ENCODE peak calls at places on chromosomes 1 and 21, in seven cellular contexts. One of them, this sample, is unnamed.

GRCh38 chr1:33045246-33045645 is 8.6 kb upstream of the AK2 start:
- DNase-seq in endodermal cell: peak; percentile 50
- DNase-seq in heart left ventricle: no peak
- DNase-seq in psoas muscle: no peak
- DNase-seq in cardiac muscle cell: no peak
- DNase-seq in tibial artery: no peak
- DNase-seq in HCT116: no peak
- DNase-seq in this sample: no peak

GRCh38 chr1:30085814-30086770 is 637.3 kb downstream of the MATN1 start:
- DNase-seq in endodermal cell: peak; percentile 97
- DNase-seq in heart left ventricle: peak; percentile 47
- DNase-seq in psoas muscle: peak; percentile 55
- DNase-seq in cardiac muscle cell: peak; percentile 83
- DNase-seq in tibial artery: peak; percentile 47
- DNase-seq in HCT116: no peak
- DNase-seq in this sample: no peak

GRCh38 chr1:32349211-32349708 is 13.0 kb downstream of the FAM229A start:
- DNase-seq in endodermal cell: no peak
- DNase-seq in heart left ventricle: peak; percentile 81
- DNase-seq in psoas muscle: peak; percentile 56
- DNase-seq in cardiac muscle cell: no peak
- DNase-seq in tibial artery: peak; percentile 50
- DNase-seq in HCT116: no peak
- DNase-seq in this sample: no peak

GRCh38 chr1:41440321-41441090 is 44.0 kb downstream of the EDN2 start:
- DNase-seq in endodermal cell: no peak
- DNase-seq in heart left ventricle: no peak
- DNase-seq in psoas muscle: no peak
- DNase-seq in cardiac muscle cell: no peak
- DNase-seq in tibial artery: no peak
- DNase-seq in HCT116: no peak
- DNase-seq in this sample: no peak

GRCh38 chr1:203349166-203349565 is 1.8 kb downstream of the FMOD start:
- DNase-seq in endodermal cell: no peak
- DNase-seq in heart left ventricle: no peak
- DNase-seq in psoas muscle: no peak
- DNase-seq in cardiac muscle cell: no peak
- DNase-seq in tibial artery: no peak
- DNase-seq in HCT116: no peak
- DNase-seq in this sample: no peak

GRCh38 chr1:227944931-227945890 is 2.5 kb downstream of the WNT9A start:
- DNase-seq in endodermal cell: peak; percentile 43
- DNase-seq in heart left ventricle: no peak
- DNase-seq in psoas muscle: peak; percentile 71
- DNase-seq in cardiac muscle cell: peak; percentile 22
- DNase-seq in tibial artery: no peak
- DNase-seq in HCT116: no peak
- DNase-seq in this sample: no peak

GRCh38 chr21:14071902-14072734 is 138.6 kb downstream of the LIPI start:
- DNase-seq in endodermal cell: peak; percentile 26
- DNase-seq in heart left ventricle: no peak
- DNase-seq in psoas muscle: no peak
- DNase-seq in cardiac muscle cell: no peak
- DNase-seq in tibial artery: no peak
- DNase-seq in HCT116: no peak
- DNase-seq in this sample: no peak

GRCh38 chr21:35281946-35282345 is 232.8 kb upstream of the RUNX1 start:
- DNase-seq in endodermal cell: no peak
- DNase-seq in heart left ventricle: no peak
- DNase-seq in psoas muscle: no peak
- DNase-seq in cardiac muscle cell: no peak
- DNase-seq in tibial artery: no peak
- DNase-seq in HCT116: no peak
- DNase-seq in this sample: no peak

GRCh38 chr1:30809514-30810263 is 52.1 kb upstream of the LAPTM5 start:
- DNase-seq in endodermal cell: peak; percentile 56
- DNase-seq in heart left ventricle: no peak
- DNase-seq in psoas muscle: no peak
- DNase-seq in cardiac muscle cell: peak; percentile 85
- DNase-seq in tibial artery: no peak
- DNase-seq in HCT116: no peak
- DNase-seq in this sample: peak; percentile 55

GRCh38 chr1:240663160-240663879 is 51.4 kb upstream of the GREM2 start:
- DNase-seq in endodermal cell: no peak
- DNase-seq in heart left ventricle: no peak
- DNase-seq in psoas muscle: no peak
- DNase-seq in cardiac muscle cell: no peak
- DNase-seq in tibial artery: no peak
- DNase-seq in HCT116: no peak
- DNase-seq in this sample: no peak

GRCh38 chr1:246151796-246152434 is 355.2 kb downstream of the SMYD3 start:
- DNase-seq in endodermal cell: peak; percentile 65
- DNase-seq in heart left ventricle: no peak
- DNase-seq in psoas muscle: no peak
- DNase-seq in cardiac muscle cell: peak; percentile 8
- DNase-seq in tibial artery: no peak
- DNase-seq in HCT116: no peak
- DNase-seq in this sample: no peak

GRCh38 chr1:230713915-230714764 is at the start of gene AGT:
- DNase-seq in endodermal cell: no peak
- DNase-seq in heart left ventricle: peak; percentile 84
- DNase-seq in psoas muscle: peak; percentile 83
- DNase-seq in cardiac muscle cell: peak; percentile 80
- DNase-seq in tibial artery: peak; percentile 83
- DNase-seq in HCT116: no peak
- DNase-seq in this sample: no peak

GRCh38 chr21:37878946-37879660 is 37.2 kb downstream of the KCNJ6 start:
- DNase-seq in endodermal cell: no peak
- DNase-seq in heart left ventricle: no peak
- DNase-seq in psoas muscle: no peak
- DNase-seq in cardiac muscle cell: no peak
- DNase-seq in tibial artery: no peak
- DNase-seq in HCT116: no peak
- DNase-seq in this sample: peak; percentile 97

GRCh38 chr1:27804791-27805190 is 25.8 kb upstream of the PPP1R8 start:
- DNase-seq in endodermal cell: no peak
- DNase-seq in heart left ventricle: no peak
- DNase-seq in psoas muscle: no peak
- DNase-seq in cardiac muscle cell: no peak
- DNase-seq in tibial artery: no peak
- DNase-seq in HCT116: no peak
- DNase-seq in this sample: no peak

DNA sequence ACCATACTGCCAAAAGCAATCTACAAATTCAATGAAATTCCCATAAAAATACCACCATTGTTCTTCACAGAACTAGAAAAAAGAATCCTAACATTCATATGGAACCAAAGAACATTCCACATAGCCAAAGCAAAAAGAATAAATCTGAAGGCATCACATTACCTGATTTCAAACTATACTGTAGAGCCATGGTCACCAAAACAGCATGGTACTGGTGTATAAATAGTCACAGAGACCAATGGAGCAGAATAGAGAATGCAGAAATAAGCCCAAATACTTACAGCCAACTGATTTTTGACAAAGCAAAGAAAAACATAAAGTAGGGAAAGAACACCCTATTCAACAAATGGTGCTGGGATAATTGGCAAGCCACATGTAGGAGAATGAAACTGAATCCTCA is 6.2 kb upstream of the DEPDC1 start:
- DNase-seq in endodermal cell: no peak
- DNase-seq in heart left ventricle: no peak
- DNase-seq in psoas muscle: no peak
- DNase-seq in cardiac muscle cell: no peak
- DNase-seq in tibial artery: no peak
- DNase-seq in HCT116: no peak
- DNase-seq in this sample: no peak
- H3K4me1 ChIP-seq in endodermal cell: no peaks in the 10 kb centered on the region
- H3K4me1 ChIP-seq in heart left ventricle: no peaks in the 10 kb centered on the region
- H3K4me1 ChIP-seq in psoas muscle: no peaks in the 10 kb centered on the region
- H3K4me1 ChIP-seq in cardiac muscle cell: peaks cover under 1% of the 10 kb centered on the region
- H3K4me1 ChIP-seq in tibial artery: no peaks in the 10 kb centered on the region
- H3K4me1 ChIP-seq in HCT116: no peaks in the 10 kb centered on the region
- H3K4me1 ChIP-seq in this sample: peaks cover 6% of the 10 kb centered on the region

GRCh38 chr21:44970766-44971671 is 31.2 kb downstream of the SLX9 start:
- DNase-seq in endodermal cell: no peak
- DNase-seq in heart left ventricle: no peak
- DNase-seq in psoas muscle: no peak
- DNase-seq in cardiac muscle cell: no peak
- DNase-seq in tibial artery: no peak
- DNase-seq in HCT116: no peak
- DNase-seq in this sample: no peak

GRCh38 chr21:44972301-44972814 is 32.5 kb downstream of the SLX9 start:
- DNase-seq in endodermal cell: peak; percentile 77
- DNase-seq in heart left ventricle: no peak
- DNase-seq in psoas muscle: no peak
- DNase-seq in cardiac muscle cell: no peak
- DNase-seq in tibial artery: no peak
- DNase-seq in HCT116: no peak
- DNase-seq in this sample: no peak

GRCh38 chr21:44969066-44969649 is 29.3 kb downstream of the SLX9 start:
- DNase-seq in endodermal cell: no peak
- DNase-seq in heart left ventricle: no peak
- DNase-seq in psoas muscle: no peak
- DNase-seq in cardiac muscle cell: no peak
- DNase-seq in tibial artery: no peak
- DNase-seq in HCT116: no peak
- DNase-seq in this sample: no peak

GRCh38 chr21:44971672-44971995 is 31.8 kb downstream of the SLX9 start:
- DNase-seq in endodermal cell: no peak
- DNase-seq in heart left ventricle: no peak
- DNase-seq in psoas muscle: no peak
- DNase-seq in cardiac muscle cell: no peak
- DNase-seq in tibial artery: no peak
- DNase-seq in HCT116: no peak
- DNase-seq in this sample: no peak

GRCh38 chr21:44969965-44970755 is 30.3 kb downstream of the SLX9 start:
- DNase-seq in endodermal cell: no peak
- DNase-seq in heart left ventricle: no peak
- DNase-seq in psoas muscle: no peak
- DNase-seq in cardiac muscle cell: no peak
- DNase-seq in tibial artery: no peak
- DNase-seq in HCT116: no peak
- DNase-seq in this sample: no peak
- TF ChIP-seq CTCF in endodermal cell: no peak
- TF ChIP-seq CTCF in heart left ventricle: no peak
- TF ChIP-seq CTCF in psoas muscle: no peak
- TF ChIP-seq CTCF in cardiac muscle cell: no peak
- TF ChIP-seq CTCF in tibial artery: no peak
- TF ChIP-seq CTCF in HCT116: no peak
- TF ChIP-seq CTCF in this sample: no peak

DNA sequence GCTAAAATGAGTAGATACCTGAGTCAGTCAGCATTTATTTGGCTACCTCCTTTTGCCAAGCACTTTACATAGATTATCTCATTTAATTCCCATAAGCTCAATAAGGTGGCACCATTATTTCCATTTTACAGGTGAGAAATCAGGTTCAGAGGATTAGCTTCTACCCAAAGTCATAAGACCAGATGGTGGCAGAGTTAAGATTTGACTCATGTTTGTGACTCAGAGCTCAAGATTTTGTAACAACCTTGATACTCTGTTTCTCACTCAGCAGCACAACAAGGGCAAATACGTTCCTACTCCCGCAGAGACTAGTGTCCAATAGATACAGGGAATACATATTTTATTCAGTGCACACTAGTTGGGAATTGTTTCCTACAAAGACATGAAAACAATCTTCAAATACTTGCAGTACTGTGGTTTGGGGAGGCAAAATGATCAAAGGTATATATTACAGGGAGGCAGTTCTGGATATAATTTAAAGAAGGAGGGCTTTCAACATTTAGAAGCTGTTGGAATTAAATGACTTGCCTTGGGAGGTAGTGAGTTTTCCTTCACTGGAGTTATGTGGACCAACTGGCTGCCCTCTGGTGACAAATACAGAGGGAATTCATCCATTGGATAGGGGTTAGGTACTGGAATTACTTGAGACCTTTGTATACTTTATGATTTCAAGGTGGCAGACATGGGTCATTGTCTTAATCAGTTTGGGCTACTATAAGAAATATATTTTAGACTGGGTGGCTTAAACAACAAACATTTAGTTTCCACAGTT is 3.6 kb downstream of the LEPR start:
- DNase-seq in endodermal cell: no peak
- DNase-seq in heart left ventricle: no peak
- DNase-seq in psoas muscle: no peak
- DNase-seq in cardiac muscle cell: no peak
- DNase-seq in tibial artery: no peak
- DNase-seq in HCT116: peak; percentile 70
- DNase-seq in this sample: peak; percentile 90
- H3K27ac ChIP-seq in endodermal cell: no peak overlapping the region
- H3K27ac ChIP-seq in heart left ventricle: no peak overlapping the region
- H3K27ac ChIP-seq in psoas muscle: peak overlapping the region; percentile 31
- H3K27ac ChIP-seq in cardiac muscle cell: no peak overlapping the region
- H3K27ac ChIP-seq in tibial artery: peak overlapping the region; percentile 23
- H3K27ac ChIP-seq in HCT116: peak overlapping the region; percentile 40
- H3K27ac ChIP-seq in this sample: peak overlapping the region; percentile 88

DNA sequence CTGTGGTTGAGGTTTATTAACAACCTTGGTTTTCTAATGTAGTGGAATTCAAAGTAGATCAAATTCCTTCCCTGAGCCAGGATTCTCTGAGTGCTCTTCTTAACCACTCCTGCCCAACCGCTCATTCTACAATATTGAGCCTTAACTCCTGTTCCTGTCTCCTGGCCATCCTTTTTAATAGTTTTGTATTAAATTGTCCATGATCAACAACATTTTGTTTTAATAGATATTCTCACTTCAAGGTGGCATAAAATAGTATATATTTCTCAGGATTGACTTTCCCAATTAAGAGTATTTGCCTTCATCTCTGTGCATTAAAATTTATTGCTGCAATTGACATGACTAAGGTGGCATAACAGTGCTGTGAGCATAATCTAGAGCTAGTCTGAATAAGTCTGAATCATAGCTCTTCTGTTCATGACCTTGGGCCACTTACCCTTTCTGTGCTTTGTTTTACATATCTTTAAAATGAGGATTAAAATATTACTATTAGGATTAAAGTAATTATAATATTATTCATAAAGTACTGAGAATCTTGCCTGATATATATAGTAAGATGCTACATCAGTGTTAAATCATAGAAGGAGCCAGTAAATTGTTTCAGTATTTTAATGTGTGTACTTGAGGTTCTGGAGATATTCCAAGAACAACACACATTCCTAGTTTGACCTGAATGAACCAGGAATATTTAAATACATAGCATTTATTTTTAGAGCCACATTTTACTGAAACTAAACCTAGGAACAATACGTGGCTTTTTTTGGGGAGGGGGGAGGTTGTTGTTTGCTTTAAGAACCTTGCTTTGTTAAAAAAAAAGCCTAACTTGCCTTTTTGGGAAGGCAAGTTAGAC is 76.4 kb downstream of the ADGRL2 start:
- DNase-seq in endodermal cell: no peak
- DNase-seq in heart left ventricle: no peak
- DNase-seq in psoas muscle: no peak
- DNase-seq in cardiac muscle cell: peak; percentile 20
- DNase-seq in tibial artery: no peak
- DNase-seq in HCT116: no peak
- DNase-seq in this sample: peak; percentile 34
- H3K4me1 ChIP-seq in endodermal cell: peaks cover 17% of the 10 kb centered on the region
- H3K4me1 ChIP-seq in heart left ventricle: peaks cover 69% of the 10 kb centered on the region
- H3K4me1 ChIP-seq in psoas muscle: no peaks in the 10 kb centered on the region
- H3K4me1 ChIP-seq in cardiac muscle cell: peaks cover 40% of the 10 kb centered on the region
- H3K4me1 ChIP-seq in tibial artery: peaks cover 30% of the 10 kb centered on the region
- H3K4me1 ChIP-seq in HCT116: no peaks in the 10 kb centered on the region
- H3K4me1 ChIP-seq in this sample: peaks cover 11% of the 10 kb centered on the region

GRCh38 chr1:219837274-219837993 is 90.9 kb downstream of the SLC30A10 start:
- DNase-seq in endodermal cell: peak; percentile 61
- DNase-seq in heart left ventricle: no peak
- DNase-seq in psoas muscle: no peak
- DNase-seq in cardiac muscle cell: peak; percentile 75
- DNase-seq in tibial artery: no peak
- DNase-seq in HCT116: peak; percentile 60
- DNase-seq in this sample: peak; percentile 10
- TF ChIP-seq CTCF in endodermal cell: peak; percentile 85
- TF ChIP-seq CTCF in heart left ventricle: peak; percentile 13
- TF ChIP-seq CTCF in psoas muscle: no peak
- TF ChIP-seq CTCF in cardiac muscle cell: peak; percentile 59
- TF ChIP-seq CTCF in tibial artery: no peak
- TF ChIP-seq CTCF in HCT116: peak; percentile 60
- TF ChIP-seq CTCF in this sample: peak; percentile 67